ENCODE peak calls at places on chromosomes 1 and 21, in six cellular contexts. W is retina, C is ovary, N is endothelial cell, K is progenitor cell of endocrine pancreas, G is ELR. H is an unnamed sample.
A peak's percentile ranks its signal among the peaks of the same experiment; 100 is the strongest.

GRCh38 chr1:218249757-218250156 is 35.3 kb upstream of the RRP15 start:
- DNase-seq in W (no peak), C (no peak), N (no peak), K (no peak), G (no peak), H (no peak)

GRCh38 chr1:76374111-76374510 is 299.6 kb downstream of the ST6GALNAC3 start:
- DNase-seq in W (no peak), C (no peak), N (no peak), K (no peak), G (no peak), H (no peak)

GRCh38 chr1:245996806-245997205 is 510.3 kb downstream of the SMYD3 start:
- DNase-seq in W (no peak), C (no peak), N (no peak), K (no peak), G (no peak), H (no peak)

GRCh38 chr1:228653748-228654147 is 81.5 kb upstream of the RHOU start:
- DNase-seq in W (no peak), C (no peak), N (no peak), K (no peak), G (no peak), H (no peak)

GRCh38 chr1:218439541-218440295 is 94.6 kb downstream of the TGFB2 start:
- DNase-seq in W (no peak), C (no peak), N (no peak), K (no peak), G (no peak), H (no peak)

GRCh38 chr1:24169286-24169685 is 17.8 kb downstream of the IFNLR1 start:
- DNase-seq in W (no peak), C (no peak), N (no peak), K (no peak), G (no peak), H (no peak)

GRCh38 chr21:29511076-29511475 is 212.4 kb downstream of the BACH1 start:
- DNase-seq in W (no peak), C (no peak), N (no peak), K (no peak), G (no peak), H (no peak)

GRCh38 chr1:27519341-27520258 is 29.6 kb upstream of the WASF2 start:
- DNase-seq in W (peak; percentile 85), C (peak; percentile 70), N (no peak), K (no peak), G (no peak), H (peak; percentile 78)

GRCh38 chr1:47797555-47797954 is 199.6 kb downstream of the TRABD2B start:
- DNase-seq in W (no peak), C (no peak), N (no peak), K (no peak), G (no peak), H (no peak)

GRCh38 chr1:172616646-172617045 is 42.3 kb upstream of the FASLG start:
- DNase-seq in W (no peak), C (no peak), N (no peak), K (no peak), G (no peak), H (no peak)

GRCh38 chr1:109723351-109723750 is 11.3 kb downstream of the GSTM5 start:
- DNase-seq in W (no peak), C (no peak), N (no peak), K (no peak), G (no peak), H (peak; percentile 11)

GRCh38 chr1:166868639-166869038 is 7.4 kb downstream of the TADA1 start:
- DNase-seq in W (no peak), C (no peak), N (no peak), K (no peak), G (no peak), H (no peak)

GRCh38 chr1:48530727-48531351 is 58.8 kb upstream of the SPATA6 start:
- DNase-seq in W (peak; percentile 64), C (peak; percentile 43), N (peak; percentile 92), K (peak; percentile 92), G (peak; percentile 30), H (peak; percentile 93)

GRCh38 chr1:117735045-117735992 is 129.5 kb downstream of the TENT5C start:
- DNase-seq in W (no peak), C (no peak), N (no peak), K (no peak), G (peak; percentile 74), H (no peak)

GRCh38 chr1:39980555-39981313 is 25.8 kb downstream of the MFSD2A start:
- DNase-seq in W (no peak), C (no peak), N (no peak), K (no peak), G (no peak), H (no peak)

GRCh38 chr1:13930151-13930550 is 230.2 kb downstream of the PRDM2 start:
- DNase-seq in W (no peak), C (no peak), N (peak; percentile 28), K (no peak), G (no peak), H (no peak)

GRCh38 chr1:157580179-157580827 is 17.6 kb downstream of the FCRL4 start:
- DNase-seq in W (peak; percentile 66), C (no peak), N (peak; percentile 41), K (peak; percentile 33), G (peak; percentile 66), H (no peak)

GRCh38 chr1:76580206-76580605 is 287.1 kb upstream of the ST6GALNAC5 start:
- DNase-seq in W (no peak), C (no peak), N (no peak), K (no peak), G (no peak), H (no peak)

GRCh38 chr1:85375422-85375934 is 89.5 kb downstream of the DDAH1 start:
- DNase-seq in W (no peak), C (no peak), N (no peak), K (no peak), G (no peak), H (no peak)

GRCh38 chr1:160376525-160377131 is 9.8 kb downstream of the NHLH1 start:
- DNase-seq in W (peak; percentile 79), C (no peak), N (peak; percentile 33), K (no peak), G (peak; percentile 79), H (no peak)

GRCh38 chr1:20992327-20993056 is 184.2 kb downstream of the EIF4G3 start:
- DNase-seq in W (no peak), C (no peak), N (no peak), K (no peak), G (no peak), H (no peak)

GRCh38 chr21:29316806-29317205 is 18.1 kb downstream of the BACH1 start:
- DNase-seq in W (no peak), C (no peak), N (no peak), K (no peak), G (no peak), H (no peak)

GRCh38 chr1:109543988-109544735 is 4.3 kb upstream of the GNAI3 start:
- DNase-seq in W (no peak), C (no peak), N (no peak), K (no peak), G (no peak), H (no peak)

H was measured in ecto neural progenitor cell.